ENCODE peak calls at places on chromosomes 2 and 18, in four cellular contexts. One of them, this sample, is unnamed.

GRCh38 chr2:14631676-14632075 is 841 bp upstream of the LRATD1 start:
- DNase-seq in A549: no peak
- DNase-seq in K562: no peak
- DNase-seq in IMR-90: no peak
- DNase-seq in this sample: no peak

GRCh38 chr2:224772494-224772893 is 56.3 kb upstream of the CCDC195 start:
- DNase-seq in A549: no peak
- DNase-seq in K562: no peak
- DNase-seq in IMR-90: no peak
- DNase-seq in this sample: no peak

GRCh38 chr18:60754413-60754812 is 381.8 kb upstream of the MC4R start:
- DNase-seq in A549: no peak
- DNase-seq in K562: no peak
- DNase-seq in IMR-90: no peak
- DNase-seq in this sample: no peak

GRCh38 chr2:111178730-111179405 is 58.2 kb downstream of the BCL2L11 start:
- DNase-seq in A549: peak
- DNase-seq in K562: peak
- DNase-seq in IMR-90: peak
- DNase-seq in this sample: no peak

GRCh38 chr18:51946946-51947345 is 393.1 kb upstream of the DCC start:
- DNase-seq in A549: no peak
- DNase-seq in K562: no peak
- DNase-seq in IMR-90: no peak
- DNase-seq in this sample: no peak

GRCh38 chr2:89763254-89763580 is 1071.7 kb downstream of the RPIA start:
- DNase-seq in A549: peak
- DNase-seq in K562: peak
- DNase-seq in IMR-90: no peak
- DNase-seq in this sample: no peak

GRCh38 chr2:72722492-72723090 is 103.2 kb downstream of the EXOC6B start:
- DNase-seq in A549: no peak
- DNase-seq in K562: no peak
- DNase-seq in IMR-90: peak
- DNase-seq in this sample: no peak

GRCh38 chr18:37869051-37869450 is 303.5 kb upstream of the CELF4 start:
- DNase-seq in A549: no peak
- DNase-seq in K562: no peak
- DNase-seq in IMR-90: no peak
- DNase-seq in this sample: no peak

GRCh38 chr2:189933911-189934399 is 128.6 kb downstream of the MSTN start:
- DNase-seq in A549: peak
- DNase-seq in K562: no peak
- DNase-seq in IMR-90: peak
- DNase-seq in this sample: no peak

GRCh38 chr2:85264471-85264870 is 63.3 kb downstream of the TGOLN2 start:
- DNase-seq in A549: no peak
- DNase-seq in K562: no peak
- DNase-seq in IMR-90: peak
- DNase-seq in this sample: no peak

GRCh38 chr2:37786854-37787253 is 115.4 kb upstream of the CDC42EP3 start:
- DNase-seq in A549: peak
- DNase-seq in K562: no peak
- DNase-seq in IMR-90: no peak
- DNase-seq in this sample: no peak

GRCh38 chr2:66242099-66242498 is 192.8 kb upstream of the MEIS1 start:
- DNase-seq in A549: no peak
- DNase-seq in K562: no peak
- DNase-seq in IMR-90: no peak
- DNase-seq in this sample: no peak

GRCh38 chr18:67483237-67483636 is 33.3 kb downstream of the DSEL start:
- DNase-seq in A549: no peak
- DNase-seq in K562: no peak
- DNase-seq in IMR-90: no peak
- DNase-seq in this sample: no peak

GRCh38 chr2:42876280-42876840 is 84.0 kb upstream of the HAAO start:
- DNase-seq in A549: no peak
- DNase-seq in K562: no peak
- DNase-seq in IMR-90: no peak
- DNase-seq in this sample: no peak

GRCh38 chr18:2139676-2140075 is 431.6 kb downstream of the METTL4 start:
- DNase-seq in A549: no peak
- DNase-seq in K562: no peak
- DNase-seq in IMR-90: no peak
- DNase-seq in this sample: no peak

GRCh38 chr2:61253136-61253535 is 91.1 kb downstream of the C2orf74 start:
- DNase-seq in A549: no peak
- DNase-seq in K562: no peak
- DNase-seq in IMR-90: peak
- DNase-seq in this sample: no peak

GRCh38 chr2:61252031-61252430 is 90.0 kb downstream of the C2orf74 start:
- DNase-seq in A549: no peak
- DNase-seq in K562: no peak
- DNase-seq in IMR-90: no peak
- DNase-seq in this sample: no peak

GRCh38 chr2:61257446-61257845 is 95.5 kb downstream of the C2orf74 start:
- DNase-seq in A549: no peak
- DNase-seq in K562: no peak
- DNase-seq in IMR-90: no peak
- DNase-seq in this sample: no peak

GRCh38 chr2:61254536-61254935 is 92.5 kb downstream of the C2orf74 start:
- DNase-seq in A549: no peak
- DNase-seq in K562: no peak
- DNase-seq in IMR-90: no peak
- DNase-seq in this sample: no peak

DNA sequence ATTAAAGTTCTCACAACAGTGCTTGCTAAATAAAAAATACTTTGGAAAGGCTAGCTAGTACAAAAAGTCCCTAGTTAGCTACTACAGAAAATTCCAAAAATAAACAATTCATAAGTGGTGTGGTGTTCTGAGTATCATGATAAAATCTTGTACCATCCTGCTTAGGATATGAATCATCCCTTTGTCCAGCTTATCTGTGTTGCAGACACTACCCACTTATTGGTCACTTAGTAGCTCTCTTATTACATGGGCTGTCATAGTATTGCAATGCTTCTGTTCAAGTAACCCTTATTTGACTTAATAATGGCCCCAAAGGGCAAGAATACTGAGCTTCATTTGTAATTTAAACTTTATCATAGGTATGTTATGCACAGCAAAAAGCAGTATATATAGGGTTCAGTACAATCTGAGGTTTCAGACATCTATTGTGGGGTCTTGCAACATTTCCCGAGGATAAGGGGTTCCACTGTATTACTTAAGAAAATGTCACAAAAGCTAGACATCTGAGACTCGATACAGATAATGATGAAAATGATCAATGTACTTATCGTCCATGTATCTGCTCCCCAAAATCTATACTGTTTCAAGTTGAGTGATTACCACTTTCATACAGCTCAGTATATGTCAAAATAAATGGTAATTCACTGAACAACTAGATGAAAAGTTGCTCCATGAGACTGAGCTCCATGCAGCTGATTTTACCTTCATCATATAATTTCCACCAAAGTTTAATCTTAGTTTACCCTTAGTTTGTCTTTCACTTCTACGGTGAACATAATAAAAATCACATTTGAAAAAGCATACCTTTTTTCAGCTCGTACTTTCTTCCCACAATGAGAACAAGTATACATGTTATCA is 93.8 kb downstream of the C2orf74 start:
- DNase-seq in A549: peak
- DNase-seq in K562: peak
- DNase-seq in IMR-90: peak
- DNase-seq in this sample: no peak
- TF ChIP-seq ELK1 in A549: no peak
- TF ChIP-seq ELK1 in K562: no peak
- TF ChIP-seq ELK1 in IMR-90: no peak
- TF ChIP-seq ELK1 in this sample: no peak

GRCh38 chr2:31390324-31390723 is 24.2 kb downstream of the XDH start:
- DNase-seq in A549: no peak
- DNase-seq in K562: no peak
- DNase-seq in IMR-90: no peak
- DNase-seq in this sample: no peak
- TF ChIP-seq ELK1 in A549: no peak
- TF ChIP-seq ELK1 in K562: no peak
- TF ChIP-seq ELK1 in IMR-90: no peak
- TF ChIP-seq ELK1 in this sample: no peak

GRCh38 chr2:86336350-86337234 is 834 bp downstream of the REEP1 start:
- DNase-seq in A549: no peak
- DNase-seq in K562: no peak
- DNase-seq in IMR-90: no peak
- DNase-seq in this sample: no peak
- TF ChIP-seq ELK1 in A549: no peak
- TF ChIP-seq ELK1 in K562: no peak
- TF ChIP-seq ELK1 in IMR-90: no peak
- TF ChIP-seq ELK1 in this sample: no peak

DNA sequence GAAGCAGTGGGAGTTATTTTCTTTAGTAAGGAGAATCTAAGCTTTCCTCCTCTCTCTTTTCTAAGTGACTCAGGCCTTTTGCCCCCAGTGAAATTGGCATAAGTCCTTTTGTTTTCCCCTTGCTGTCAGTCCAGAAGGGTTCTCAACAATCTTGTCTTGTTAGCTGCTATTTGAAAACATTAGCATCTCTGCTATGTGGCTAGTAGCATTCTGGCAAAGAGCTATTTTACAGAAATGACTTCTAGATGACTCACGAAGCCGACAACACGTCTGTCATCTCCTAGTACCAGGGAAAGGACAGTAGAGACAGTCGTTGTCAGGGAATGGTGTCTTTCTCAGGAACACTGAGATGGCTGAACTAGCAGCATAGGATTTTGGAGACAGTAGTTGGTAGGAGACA is 14.7 kb downstream of the SMARCAL1 start:
- DNase-seq in A549: no peak
- DNase-seq in K562: no peak
- DNase-seq in IMR-90: peak
- DNase-seq in this sample: no peak
- TF ChIP-seq ELK1 in A549: no peak
- TF ChIP-seq ELK1 in K562: no peak
- TF ChIP-seq ELK1 in IMR-90: no peak
- TF ChIP-seq ELK1 in this sample: no peak

GRCh38 chr2:60472026-60472425 is 81.4 kb downstream of the BCL11A start:
- DNase-seq in A549: no peak
- DNase-seq in K562: no peak
- DNase-seq in IMR-90: no peak
- DNase-seq in this sample: no peak

GRCh38 chr2:60475311-60475830 is 78.1 kb downstream of the BCL11A start:
- DNase-seq in A549: no peak
- DNase-seq in K562: no peak
- DNase-seq in IMR-90: no peak
- DNase-seq in this sample: no peak

GRCh38 chr2:60472663-60473289 is 80.7 kb downstream of the BCL11A start:
- DNase-seq in A549: no peak
- DNase-seq in K562: no peak
- DNase-seq in IMR-90: no peak
- DNase-seq in this sample: no peak

GRCh38 chr2:60476206-60476946 is 77.1 kb downstream of the BCL11A start:
- DNase-seq in A549: no peak
- DNase-seq in K562: no peak
- DNase-seq in IMR-90: no peak
- DNase-seq in this sample: no peak

GRCh38 chr2:60474301-60474700 is 79.2 kb downstream of the BCL11A start:
- DNase-seq in A549: no peak
- DNase-seq in K562: no peak
- DNase-seq in IMR-90: no peak
- DNase-seq in this sample: no peak
- TF ChIP-seq ELK1 in A549: no peak
- TF ChIP-seq ELK1 in K562: no peak
- TF ChIP-seq ELK1 in IMR-90: no peak
- TF ChIP-seq ELK1 in this sample: no peak

GRCh38 chr18:46411862-46412690 is 244.9 kb downstream of the LOXHD1 start:
- DNase-seq in A549: no peak
- DNase-seq in K562: no peak
- DNase-seq in IMR-90: no peak
- DNase-seq in this sample: no peak
- TF ChIP-seq ELK1 in A549: no peak
- TF ChIP-seq ELK1 in K562: no peak
- TF ChIP-seq ELK1 in IMR-90: no peak
- TF ChIP-seq ELK1 in this sample: no peak

This sample was measured in GM12878.